ENCODE peak calls at places on chromosome 5, in ten cellular contexts. Z, F, V, Y, E, X, L, N, R and G are unnamed samples.

GRCh38 chr5:159441441-159441840 is 111.2 kb upstream of the IL12B start:
- DNase-seq in N (no peak), E (no peak), Z (no peak), Y (no peak), L (no peak), X (peak; percentile 4), V (no peak), F (no peak), R (peak; percentile 55), G (no peak)

GRCh38 chr5:45696206-45696836 is at the start of gene HCN1:
- DNase-seq in E (peak; percentile 73), Y (peak; percentile 30), F (peak; percentile 83), N (no peak), L (peak; percentile 18), Z (peak; percentile 32), V (peak; percentile 36), X (peak; percentile 87), R (peak; percentile 91), G (peak; percentile 60)

GRCh38 chr5:95938766-95939165 is 22.9 kb downstream of the ELL2 start:
- DNase-seq in F (no peak), E (no peak), R (no peak), V (no peak), Z (no peak), N (no peak), Y (no peak), L (no peak), X (no peak), G (no peak)

GRCh38 chr5:55633574-55634203 is 78.4 kb downstream of the SLC38A9 start:
- DNase-seq in R (no peak), V (no peak), E (peak; percentile 45), N (no peak), L (no peak), X (no peak), Z (peak; percentile 55), F (no peak), Y (no peak), G (no peak)

GRCh38 chr5:90503596-90503995 is 25.8 kb downstream of the LYSMD3 start:
- DNase-seq in Z (no peak), Y (no peak), N (no peak), R (no peak), X (no peak), L (no peak), F (no peak), V (no peak), E (no peak), G (no peak)

GRCh38 chr5:142059304-142059940 is 46.6 kb upstream of the GNPDA1 start:
- DNase-seq in V (peak; percentile 43), N (no peak), R (peak; percentile 17), L (no peak), F (no peak), X (no peak), E (no peak), Y (no peak), Z (no peak), G (no peak)

GRCh38 chr5:96254980-96255681 is 177.9 kb downstream of the PCSK1 start:
- DNase-seq in X (no peak), Y (no peak), Z (peak; percentile 94), V (peak; percentile 91), R (no peak), L (peak; percentile 27), N (no peak), F (no peak), E (no peak), G (no peak)

GRCh38 chr5:67010684-67011409 is 185.8 kb downstream of the CD180 start:
- DNase-seq in L (peak; percentile 29), F (no peak), R (no peak), V (no peak), N (no peak), E (no peak), Z (peak; percentile 94), Y (no peak), X (no peak), G (no peak)

GRCh38 chr5:30413540-30413939 is 779.9 kb upstream of the CDH6 start:
- DNase-seq in F (no peak), L (no peak), X (no peak), Y (no peak), E (no peak), V (no peak), R (no peak), N (no peak), Z (no peak), G (no peak)

GRCh38 chr5:115330868-115331267 is 34.4 kb upstream of the CCDC112 start:
- DNase-seq in Y (no peak), X (no peak), E (no peak), Z (no peak), R (no peak), F (no peak), L (no peak), V (no peak), N (no peak), G (no peak)

GRCh38 chr5:180350711-180351110 is 2.4 kb downstream of the GFPT2 start:
- DNase-seq in N (no peak), R (no peak), F (no peak), Z (no peak), X (no peak), E (no peak), Y (no peak), V (no peak), L (no peak), G (no peak)

GRCh38 chr5:32827981-32828380 is 116.9 kb downstream of the NPR3 start:
- DNase-seq in L (no peak), X (no peak), E (no peak), R (no peak), Z (no peak), N (no peak), V (no peak), Y (no peak), F (no peak), G (no peak)

GRCh38 chr5:12854386-12854785 is 950.1 kb upstream of the CTNND2 start:
- DNase-seq in Y (no peak), N (no peak), E (no peak), L (no peak), V (no peak), F (no peak), R (no peak), Z (no peak), X (no peak), G (no peak)

GRCh38 chr5:54443264-54443663 is 12.2 kb upstream of the HSPB3 start:
- DNase-seq in Z (peak; percentile 63), R (no peak), Y (peak; percentile 44), N (peak; percentile 2), V (peak; percentile 38), X (peak; percentile 17), F (no peak), L (no peak), E (no peak), G (peak; percentile 52)
- TF ChIP-seq CTCF in Z (peak; percentile 69), R (no peak), Y (peak; percentile 32), N (peak; percentile 55), V (peak; percentile 58), X (peak; percentile 65), F (peak; percentile 33), L (no peak), E (peak; percentile 39), G (no peak)

GRCh38 chr5:42949348-42950090 is 90.6 kb downstream of the ANXA2R start:
- DNase-seq in V (no peak), X (no peak), Z (peak; percentile 83), N (peak; percentile 62), Y (peak; percentile 77), L (peak; percentile 44), F (peak; percentile 66), E (peak; percentile 75), R (no peak), G (peak; percentile 72)
- TF ChIP-seq CTCF in V (peak; percentile 30), X (no peak), Z (peak; percentile 51), N (peak; percentile 47), Y (peak; percentile 24), L (no peak), F (peak; percentile 14), E (no peak), R (no peak), G (peak; percentile 14)

GRCh38 chr5:177384134-177384533 is at the start of gene SLC34A1:
- DNase-seq in R (no peak), E (no peak), V (no peak), X (no peak), N (no peak), Z (no peak), Y (no peak), F (no peak), L (no peak), G (no peak)

GRCh38 chr5:177385720-177386119 is 1.5 kb downstream of the SLC34A1 start:
- DNase-seq in V (no peak), N (no peak), L (no peak), Z (no peak), Y (no peak), F (no peak), X (no peak), E (no peak), R (no peak), G (no peak)

GRCh38 chr5:177380805-177381126 is 3.5 kb upstream of the SLC34A1 start:
- DNase-seq in N (no peak), X (no peak), L (no peak), V (no peak), E (no peak), Y (no peak), Z (no peak), F (no peak), R (no peak), G (no peak)

GRCh38 chr5:177383181-177383580 is 1.1 kb upstream of the SLC34A1 start:
- DNase-seq in L (no peak), X (no peak), N (no peak), V (no peak), E (no peak), Y (no peak), F (no peak), R (no peak), Z (no peak), G (no peak)

DNA sequence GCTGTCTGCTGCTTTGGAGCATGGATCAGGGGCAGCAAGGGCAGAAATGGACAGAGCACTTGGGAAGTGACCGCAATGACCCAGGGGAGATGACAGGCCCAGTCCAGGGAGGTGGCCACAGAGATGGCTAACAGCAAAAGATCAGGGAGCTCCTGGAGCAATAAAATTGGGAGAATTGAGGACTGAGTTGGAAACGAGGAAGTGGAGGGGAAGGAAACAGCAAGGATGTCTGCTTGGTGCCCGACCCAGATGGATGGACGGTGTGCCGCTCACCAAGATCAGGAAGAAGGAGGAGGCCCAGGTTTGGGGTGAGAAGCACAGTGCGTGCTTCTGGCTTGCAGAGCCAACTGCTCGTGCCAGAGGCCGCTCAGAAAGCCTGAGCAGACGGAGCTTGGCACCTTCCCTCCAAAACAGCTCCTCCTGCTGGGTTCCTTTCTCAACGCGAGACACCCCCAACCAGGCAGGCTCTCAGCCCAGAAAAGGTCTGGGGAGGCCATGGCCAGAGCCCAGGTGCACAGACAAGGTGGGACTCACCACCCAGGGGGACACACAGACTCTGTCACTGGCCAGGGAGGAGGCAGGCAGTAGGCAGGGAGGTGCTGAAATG is 1.7 kb upstream of the SLC34A1 start:
- DNase-seq in E (no peak), F (peak; percentile 72), Z (peak; percentile 18), V (no peak), Y (no peak), L (peak; percentile 72), R (peak; percentile 46), X (no peak), N (no peak), G (no peak)
- TF ChIP-seq CTCF in E (no peak), F (peak; percentile 38), Z (peak; percentile 17), V (peak; percentile 34), Y (peak; percentile 14), L (peak; percentile 47), R (no peak), X (no peak), N (peak; percentile 34), G (peak; percentile 6)

DNA sequence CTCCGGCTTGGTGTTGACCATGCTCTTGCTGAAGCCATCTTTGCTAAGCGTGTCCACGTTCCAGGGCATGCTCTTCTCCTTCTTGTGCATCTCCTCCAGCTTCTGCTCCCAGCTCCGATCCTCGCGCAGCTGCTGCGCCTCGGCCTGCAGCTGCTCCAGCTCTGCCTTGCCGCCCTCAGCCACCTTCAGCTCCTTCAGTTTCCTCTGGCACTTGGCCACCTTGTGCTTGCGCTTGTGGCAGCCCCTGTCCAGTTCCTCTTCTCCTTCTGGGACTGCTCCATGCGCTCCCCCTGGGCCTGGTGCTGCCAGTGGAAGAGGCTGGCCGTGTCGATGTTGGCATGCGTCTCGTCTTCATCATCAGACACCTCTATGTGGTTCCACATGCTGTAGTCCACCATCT is 128.3 kb upstream of the CLINT1 start:
- DNase-seq in L (no peak), E (no peak), V (no peak), F (no peak), X (no peak), Z (no peak), Y (no peak), R (no peak), N (no peak), G (no peak)
- TF ChIP-seq CTCF in L (no peak), E (no peak), V (no peak), F (no peak), X (no peak), Z (no peak), Y (no peak), R (no peak), N (no peak), G (no peak)